ENCODE peak calls at places on chromosomes 11 and 22, in nine cellular contexts. S is pancreas; P is psoas muscle; U is left lung; R is suprapubic skin; Z is heart right ventricle; J is mesendoderm; I is CD8-positive, alpha-beta memory T cell; O is heart left ventricle. K is an unnamed sample. For H3K4me1, the result is how much of the 10 kb centered on the place peaks cover.

GRCh38 chr11:74468058-74468457 is 709 bp upstream of the KCNE3 start:
- DNase-seq in I (no peak), O (no peak), S (no peak), U (no peak), J (peak), Z (no peak), R (no peak), P (no peak), K (no peak)

GRCh38 chr11:15159085-15159484 is 44.4 kb downstream of the INSC start:
- DNase-seq in R (no peak), I (no peak), S (no peak), P (no peak), J (peak), Z (no peak), U (no peak), O (no peak), K (peak)

GRCh38 chr22:31127181-31127772 is 4.5 kb downstream of the INPP5J start:
- DNase-seq in U (no peak), R (no peak), O (no peak), J (peak), I (no peak), Z (no peak), S (no peak), P (peak), K (no peak)

GRCh38 chr11:25206762-25207161 is 709.9 kb downstream of the LUZP2 start:
- DNase-seq in I (no peak), O (no peak), J (no peak), P (no peak), S (no peak), U (no peak), Z (no peak), R (no peak), K (no peak)

GRCh38 chr11:60251485-60252207 is 8.7 kb upstream of the MS4A4E start:
- DNase-seq in U (no peak), P (no peak), R (no peak), S (no peak), Z (peak), J (peak), I (no peak), O (no peak), K (peak)

GRCh38 chr11:20501971-20502370 is 97.4 kb upstream of the SLC6A5 start:
- DNase-seq in Z (no peak), R (no peak), J (no peak), P (no peak), S (no peak), U (no peak), O (no peak), I (no peak), K (no peak)

GRCh38 chr11:126857860-126858808 is 142.4 kb downstream of the KIRREL3 start:
- DNase-seq in U (no peak), P (no peak), Z (no peak), O (no peak), I (no peak), J (no peak), S (no peak), R (no peak), K (no peak)

GRCh38 chr11:13745165-13745564 is 76.7 kb downstream of the FAR1 start:
- DNase-seq in P (no peak), U (no peak), R (no peak), Z (no peak), I (no peak), O (no peak), J (no peak), S (no peak), K (no peak)

GRCh38 chr11:73189315-73189714 is 28.8 kb upstream of the P2RY2 start:
- DNase-seq in J (no peak), O (no peak), P (no peak), U (peak), Z (peak), I (no peak), R (no peak), S (no peak), K (no peak)

GRCh38 chr11:30046211-30046945 is 29.5 kb upstream of the KCNA4 start:
- DNase-seq in S (no peak), Z (no peak), U (no peak), J (peak), O (no peak), I (no peak), R (no peak), P (no peak), K (peak)

GRCh38 chr11:48001438-48002021 is 21.2 kb downstream of the PTPRJ start:
- DNase-seq in U (no peak), O (no peak), Z (no peak), J (no peak), P (no peak), I (peak), S (no peak), R (no peak), K (no peak)

GRCh38 chr11:225734-226453 is 10.2 kb downstream of the SIRT3 start:
- DNase-seq in J (no peak), O (no peak), I (no peak), S (no peak), Z (no peak), U (no peak), R (no peak), P (no peak), K (no peak)

GRCh38 chr11:27551127-27551526 is 44.6 kb upstream of the LIN7C start:
- DNase-seq in I (no peak), S (no peak), Z (no peak), U (no peak), P (no peak), J (no peak), R (no peak), O (no peak), K (no peak)

GRCh38 chr11:34181254-34181653 is 75.8 kb downstream of the NAT10 start:
- DNase-seq in S (no peak), O (no peak), U (no peak), I (no peak), R (no peak), J (no peak), Z (no peak), P (peak), K (no peak)

GRCh38 chr11:112023104-112023503 is 2.1 kb upstream of the DLAT start:
- DNase-seq in S (no peak), J (no peak), U (no peak), I (no peak), O (no peak), R (no peak), Z (no peak), P (no peak), K (no peak)

GRCh38 chr11:75147875-75148263 is 3.0 kb upstream of the SLCO2B1 start:
- DNase-seq in O (no peak), J (no peak), Z (peak), P (peak), I (no peak), U (peak), R (peak), S (no peak), K (no peak)

GRCh38 chr22:22814666-22815396 is 72.8 kb upstream of the IGLL5 start:
- DNase-seq in O (no peak), J (no peak), U (no peak), S (no peak), P (no peak), R (no peak), Z (no peak), I (no peak), K (no peak)

GRCh38 chr22:22816766-22817410 is 70.7 kb upstream of the IGLL5 start:
- DNase-seq in Z (no peak), P (no peak), U (no peak), O (no peak), S (no peak), I (no peak), J (no peak), R (no peak), K (no peak)

GRCh38 chr22:22815397-22816170 is 72.0 kb upstream of the IGLL5 start:
- DNase-seq in P (no peak), R (no peak), I (no peak), O (no peak), J (no peak), Z (no peak), U (no peak), S (no peak), K (no peak)

GRCh38 chr22:22817468-22818201 is 70.0 kb upstream of the IGLL5 start:
- DNase-seq in P (no peak), J (no peak), S (no peak), Z (no peak), R (no peak), O (no peak), U (no peak), I (no peak), K (no peak)

DNA sequence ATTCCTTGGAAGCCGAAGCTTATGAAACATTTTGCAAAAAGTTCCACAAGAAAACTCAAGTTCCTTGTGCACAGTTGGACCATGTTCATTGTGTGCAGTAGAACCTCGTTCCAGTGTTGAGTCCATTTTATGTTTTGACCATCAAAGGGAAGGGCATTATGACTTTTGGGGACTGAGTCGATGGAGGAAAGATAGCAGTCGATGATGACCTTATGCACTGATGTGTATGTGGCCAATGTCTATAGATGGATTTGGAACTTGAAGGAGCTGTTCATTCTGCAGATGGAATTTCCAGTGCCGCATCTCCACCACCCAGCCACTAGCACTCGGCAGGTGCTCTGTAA is 71.5 kb upstream of the IGLL5 start:
- DNase-seq in Z (no peak), O (no peak), I (no peak), S (no peak), U (no peak), J (no peak), R (no peak), P (no peak), K (no peak)
- H3K4me1 ChIP-seq in Z (under half), O (under half), I (half or more), S (under half), U (under half), J (under half), R (under half), P (under half), K (under half)

GRCh38 chr11:68782711-68783110 is 31.4 kb upstream of the TESMIN start:
- DNase-seq in S (no peak), U (no peak), I (no peak), P (no peak), Z (no peak), R (no peak), J (no peak), O (no peak), K (no peak)

GRCh38 chr11:68784653-68785052 is 33.3 kb upstream of the TESMIN start:
- DNase-seq in P (no peak), S (no peak), I (no peak), O (no peak), R (no peak), J (no peak), U (no peak), Z (no peak), K (no peak)

GRCh38 chr11:68783216-68783821 is 32.0 kb upstream of the TESMIN start:
- DNase-seq in R (no peak), P (no peak), I (no peak), J (no peak), O (no peak), S (no peak), Z (peak), U (no peak), K (no peak)

GRCh38 chr11:68778205-68778604 is 26.9 kb upstream of the TESMIN start:
- DNase-seq in O (no peak), U (no peak), R (no peak), S (no peak), J (no peak), P (no peak), I (no peak), Z (no peak), K (no peak)

DNA sequence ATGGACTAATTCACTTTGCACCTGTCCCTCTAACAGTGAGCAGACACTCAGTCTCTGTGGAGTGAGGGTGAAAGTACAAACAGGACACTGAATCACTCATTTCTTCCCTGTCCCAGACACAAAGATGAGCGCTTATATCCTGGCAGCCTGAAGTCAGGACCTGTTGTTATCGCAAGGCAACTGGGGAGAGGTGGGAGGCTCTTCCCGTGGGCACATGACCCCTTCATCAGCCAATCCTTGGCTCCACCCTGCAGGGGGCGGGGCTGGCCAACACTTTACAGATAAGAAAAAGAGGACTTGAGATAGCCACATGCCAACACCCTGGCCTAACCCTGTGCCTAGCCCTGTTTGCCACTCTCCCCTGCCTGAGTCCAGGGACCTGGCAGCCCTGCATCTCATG is 29.5 kb upstream of the TESMIN start:
- DNase-seq in J (peak), O (peak), R (no peak), S (peak), U (peak), I (no peak), P (no peak), Z (peak), K (peak)
- H3K4me1 ChIP-seq in J (under half), O (under half), R (under half), S (under half), U (under half), I (under half), P (under half), Z (under half), K (under half)

GRCh38 chr11:64319421-64319761 is 1.5 kb downstream of the PRDX5 start:
- DNase-seq in P (no peak), S (no peak), J (no peak), U (no peak), I (no peak), Z (no peak), O (no peak), R (no peak), K (no peak)

GRCh38 chr11:64320556-64320955 is 2.6 kb downstream of the PRDX5 start:
- DNase-seq in P (no peak), O (no peak), R (no peak), U (no peak), I (no peak), Z (no peak), S (no peak), J (no peak), K (no peak)

GRCh38 chr11:64321533-64321932 is 3.6 kb downstream of the PRDX5 start:
- DNase-seq in J (no peak), S (peak), P (no peak), I (no peak), Z (no peak), R (no peak), U (peak), O (no peak), K (no peak)

GRCh38 chr11:64322925-64323260 is 5.0 kb downstream of the PRDX5 start:
- DNase-seq in R (no peak), O (no peak), U (no peak), I (no peak), S (no peak), P (no peak), J (no peak), Z (no peak), K (no peak)

GRCh38 chr11:64321026-64321425 is 3.1 kb downstream of the PRDX5 start:
- DNase-seq in J (no peak), I (no peak), S (no peak), O (no peak), Z (no peak), R (no peak), U (no peak), P (no peak), K (no peak)
- H3K4me1 ChIP-seq in J (under half), I (under half), S (under half), O (under half), Z (under half), R (half or more), U (under half), P (under half), K (under half)

GRCh38 chr22:37569921-37570660 is 9.8 kb downstream of the LGALS2 start:
- DNase-seq in U (no peak), Z (no peak), P (no peak), O (no peak), S (peak), R (no peak), I (no peak), J (peak), K (no peak)

GRCh38 chr22:37571258-37571991 is 8.5 kb downstream of the LGALS2 start:
- DNase-seq in O (no peak), U (no peak), S (peak), R (no peak), J (peak), P (no peak), Z (no peak), I (no peak), K (no peak)

GRCh38 chr22:37570661-37570976 is 9.3 kb downstream of the LGALS2 start:
- DNase-seq in R (no peak), P (no peak), O (no peak), U (no peak), S (no peak), Z (no peak), I (no peak), J (no peak), K (no peak)

GRCh38 chr22:37569009-37569920 is 9.0 kb downstream of the CDC42EP1 start:
- DNase-seq in I (no peak), Z (no peak), P (peak), S (peak), R (no peak), U (peak), J (peak), O (no peak), K (no peak)

DNA sequence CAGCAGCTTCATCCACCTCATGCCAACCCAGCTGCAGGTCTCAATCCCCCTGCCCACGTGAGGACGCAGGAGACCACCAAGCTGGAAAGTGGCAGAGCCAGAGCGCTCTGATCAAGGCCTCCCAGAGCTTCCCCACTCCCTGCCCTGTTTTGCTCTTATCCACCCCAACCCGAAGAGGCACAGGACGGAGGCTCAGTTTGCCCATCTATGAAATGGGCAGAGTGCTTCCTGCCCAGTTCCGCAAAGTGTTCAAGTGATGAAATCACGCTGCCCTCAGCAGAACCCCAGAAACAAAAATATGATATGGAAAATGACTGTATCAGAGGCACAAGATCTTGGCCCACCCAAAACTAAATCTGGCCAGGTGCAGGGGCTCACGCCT is 7.9 kb downstream of the LGALS2 start:
- DNase-seq in O (no peak), J (no peak), Z (no peak), S (no peak), U (no peak), I (no peak), P (no peak), R (no peak), K (no peak)
- H3K4me1 ChIP-seq in O (under half), J (under half), Z (under half), S (half or more), U (under half), I (under half), P (under half), R (under half), K (under half)

GRCh38 chr22:29083576-29084566 is 11.0 kb downstream of the KREMEN1 start:
- DNase-seq in Z (no peak), I (no peak), R (no peak), J (peak), U (no peak), O (no peak), S (no peak), P (no peak), K (peak)
- H3K4me1 ChIP-seq in Z (under half), I (under half), R (under half), J (under half), U (under half), O (under half), S (under half), P (under half), K (under half)